ENCODE peak calls at places on chromosomes 5 and 9, in four cellular contexts. One of them, this sample, is unnamed.

GRCh38 chr5:13533833-13534232 is 410.7 kb downstream of the DNAH5 start:
- DNase-seq in K562: no peak
- DNase-seq in HepG2: no peak
- DNase-seq in GM12878: no peak
- DNase-seq in this sample: no peak

GRCh38 chr5:132215329-132215728 is 12.3 kb downstream of the P4HA2 start:
- DNase-seq in K562: no peak
- DNase-seq in HepG2: no peak
- DNase-seq in GM12878: no peak
- DNase-seq in this sample: no peak

GRCh38 chr5:125258610-125259009 is 512.2 kb upstream of the ZNF608 start:
- DNase-seq in K562: no peak
- DNase-seq in HepG2: no peak
- DNase-seq in GM12878: no peak
- DNase-seq in this sample: no peak

GRCh38 chr9:80899208-80899607 is 790.1 kb downstream of the TLE1 start:
- DNase-seq in K562: no peak
- DNase-seq in HepG2: no peak
- DNase-seq in GM12878: no peak
- DNase-seq in this sample: no peak

GRCh38 chr9:69400470-69400869 is 75.5 kb downstream of the ENTREP1 start:
- DNase-seq in K562: no peak
- DNase-seq in HepG2: no peak
- DNase-seq in GM12878: no peak
- DNase-seq in this sample: no peak

GRCh38 chr9:86281577-86282076 is 711 bp downstream of the ISCA1 start:
- DNase-seq in K562: no peak
- DNase-seq in HepG2: peak
- DNase-seq in GM12878: peak
- DNase-seq in this sample: peak

GRCh38 chr9:125272697-125273096 is 11.1 kb downstream of the GAPVD1 start:
- DNase-seq in K562: no peak
- DNase-seq in HepG2: peak
- DNase-seq in GM12878: no peak
- DNase-seq in this sample: no peak

GRCh38 chr9:111411266-111411665 is 72.9 kb downstream of the ECPAS start:
- DNase-seq in K562: no peak
- DNase-seq in HepG2: no peak
- DNase-seq in GM12878: no peak
- DNase-seq in this sample: no peak

GRCh38 chr9:19342927-19343326 is 37.1 kb downstream of the RPS6 start:
- DNase-seq in K562: no peak
- DNase-seq in HepG2: no peak
- DNase-seq in GM12878: no peak
- DNase-seq in this sample: no peak

GRCh38 chr5:181151146-181151545 is 3.8 kb downstream of the OR2V2 start:
- DNase-seq in K562: no peak
- DNase-seq in HepG2: no peak
- DNase-seq in GM12878: no peak
- DNase-seq in this sample: peak

GRCh38 chr5:15897609-15898008 is 282.0 kb downstream of the MARCHF11 start:
- DNase-seq in K562: no peak
- DNase-seq in HepG2: no peak
- DNase-seq in GM12878: no peak
- DNase-seq in this sample: no peak

GRCh38 chr5:139633295-139634027 is 14.7 kb upstream of the CXXC5 start:
- DNase-seq in K562: peak
- DNase-seq in HepG2: peak
- DNase-seq in GM12878: no peak
- DNase-seq in this sample: peak

GRCh38 chr9:134942011-134942410 is 24.3 kb upstream of the FCN1 start:
- DNase-seq in K562: no peak
- DNase-seq in HepG2: no peak
- DNase-seq in GM12878: no peak
- DNase-seq in this sample: no peak

GRCh38 chr9:127567898-127568617 is 44.0 kb upstream of the STXBP1 start:
- DNase-seq in K562: peak
- DNase-seq in HepG2: no peak
- DNase-seq in GM12878: no peak
- DNase-seq in this sample: peak

GRCh38 chr5:113487411-113487778 is 858 bp downstream of the MCC start:
- DNase-seq in K562: no peak
- DNase-seq in HepG2: no peak
- DNase-seq in GM12878: no peak
- DNase-seq in this sample: peak

GRCh38 chr5:116409591-116410296 is 164.9 kb downstream of the SEMA6A start:
- DNase-seq in K562: no peak
- DNase-seq in HepG2: no peak
- DNase-seq in GM12878: no peak
- DNase-seq in this sample: no peak

GRCh38 chr9:83706703-83707517 is 848 bp downstream of the UBQLN1 start:
- DNase-seq in K562: peak
- DNase-seq in HepG2: peak
- DNase-seq in GM12878: no peak
- DNase-seq in this sample: peak

DNA sequence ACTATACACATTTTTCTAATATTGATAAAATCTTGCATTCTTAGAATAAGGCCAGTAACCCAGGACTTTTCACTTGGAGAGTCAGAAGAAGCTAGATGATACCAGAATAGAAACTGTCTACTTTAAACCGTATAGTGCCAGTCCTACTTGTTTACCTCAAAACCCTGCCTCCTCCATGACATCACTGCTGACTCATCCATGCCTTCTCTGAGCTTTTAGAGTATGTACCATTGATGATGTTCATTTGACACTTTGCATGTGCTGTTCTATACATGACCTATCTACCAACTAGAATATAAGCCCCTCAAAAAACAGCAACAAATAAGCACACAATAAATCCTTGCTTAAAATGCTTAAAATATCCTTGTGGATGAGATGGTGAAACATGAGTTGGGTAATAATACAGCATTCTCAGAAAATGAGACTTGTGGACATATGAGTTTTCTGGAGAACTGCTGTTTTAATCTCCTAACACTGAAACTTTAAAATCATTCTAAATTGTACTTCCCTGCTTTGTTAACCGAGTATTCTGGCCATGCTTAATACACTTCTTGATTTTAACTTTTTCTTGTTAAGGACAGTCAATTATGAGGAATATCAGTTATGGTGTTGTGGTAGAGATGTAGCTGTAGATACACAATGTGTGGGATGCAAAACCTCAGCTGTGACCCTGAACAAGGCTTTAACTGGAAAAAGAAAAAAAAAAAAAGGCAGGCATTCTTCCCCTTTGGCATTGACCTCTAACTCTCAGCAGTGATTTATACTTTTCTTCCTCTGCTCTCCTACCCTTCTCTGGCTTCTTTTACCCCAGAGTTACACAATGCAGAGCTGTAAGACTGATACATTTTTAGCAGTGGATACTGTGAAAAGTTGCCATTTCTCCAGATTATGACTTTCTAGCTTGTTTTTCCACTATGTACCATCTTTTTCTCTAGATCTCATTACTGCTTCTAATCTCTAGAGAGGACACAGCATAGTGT is 2.3 kb downstream of the CTNNAL1 start:
- DNase-seq in K562: no peak
- DNase-seq in HepG2: peak
- DNase-seq in GM12878: no peak
- DNase-seq in this sample: no peak
- TF ChIP-seq JUNB in K562: peak
- TF ChIP-seq JUNB in HepG2: no peak
- TF ChIP-seq JUNB in GM12878: peak
- TF ChIP-seq JUNB in this sample: no peak

GRCh38 chr5:177536386-177536785 is 18.0 kb downstream of the FAM193B start:
- DNase-seq in K562: no peak
- DNase-seq in HepG2: no peak
- DNase-seq in GM12878: no peak
- DNase-seq in this sample: no peak

GRCh38 chr5:177539411-177539810 is 15.0 kb downstream of the FAM193B start:
- DNase-seq in K562: no peak
- DNase-seq in HepG2: no peak
- DNase-seq in GM12878: no peak
- DNase-seq in this sample: no peak

GRCh38 chr5:177535125-177535524 is 18.4 kb upstream of the DDX41 start:
- DNase-seq in K562: no peak
- DNase-seq in HepG2: no peak
- DNase-seq in GM12878: no peak
- DNase-seq in this sample: no peak

GRCh38 chr5:177538876-177539275 is 15.5 kb downstream of the FAM193B start:
- DNase-seq in K562: no peak
- DNase-seq in HepG2: no peak
- DNase-seq in GM12878: no peak
- DNase-seq in this sample: no peak

DNA sequence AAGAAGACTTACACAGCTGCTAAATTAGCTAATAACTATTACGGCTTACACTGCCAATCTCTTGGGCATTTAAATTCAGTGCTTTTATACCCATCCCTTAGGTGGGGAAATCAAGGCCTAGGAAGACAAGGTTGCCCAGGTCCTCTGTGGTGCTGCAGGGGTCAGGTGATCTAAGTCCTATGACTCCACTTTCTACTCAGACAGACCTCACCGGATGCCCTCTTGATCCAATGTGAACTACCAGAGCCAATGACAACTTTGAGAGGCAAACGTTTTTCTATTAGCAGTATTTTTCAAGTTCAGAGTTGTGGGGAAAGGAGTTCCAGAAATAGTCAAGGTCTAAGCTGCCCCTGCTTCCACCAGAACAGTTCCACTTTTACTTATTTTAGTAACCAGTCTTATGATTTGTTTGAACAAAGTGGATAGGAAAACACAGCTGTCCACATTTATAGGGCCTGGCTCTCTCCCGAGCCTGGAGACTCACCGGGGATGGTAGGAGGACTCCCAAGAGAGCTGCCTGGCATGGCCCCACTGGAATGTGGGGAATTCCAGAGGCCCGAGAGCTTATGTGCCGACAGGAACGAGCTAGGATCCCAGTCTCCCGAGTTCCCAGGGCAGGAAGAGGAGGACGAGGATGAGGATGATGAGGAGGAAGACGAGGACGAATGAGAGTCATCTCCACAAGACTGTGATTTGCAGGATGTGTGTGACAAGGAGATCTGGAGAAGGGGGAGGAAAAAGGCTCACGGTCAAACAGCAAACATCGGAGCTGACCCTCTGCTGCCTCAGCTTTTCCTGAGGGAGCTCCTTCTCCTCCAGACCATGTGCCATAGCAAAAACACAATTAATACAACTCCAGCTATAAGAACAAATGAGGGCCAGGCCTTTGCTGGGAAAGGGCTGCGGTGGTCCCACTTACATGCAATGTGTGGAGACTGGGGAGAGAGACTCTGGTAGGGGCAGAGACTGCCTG is 16.7 kb downstream of the FAM193B start:
- DNase-seq in K562: no peak
- DNase-seq in HepG2: no peak
- DNase-seq in GM12878: no peak
- DNase-seq in this sample: peak
- TF ChIP-seq POLR2AphosphoS5 in K562: no peak
- TF ChIP-seq POLR2AphosphoS5 in HepG2: no peak
- TF ChIP-seq POLR2AphosphoS5 in GM12878: no peak
- TF ChIP-seq POLR2AphosphoS5 in this sample: no peak

DNA sequence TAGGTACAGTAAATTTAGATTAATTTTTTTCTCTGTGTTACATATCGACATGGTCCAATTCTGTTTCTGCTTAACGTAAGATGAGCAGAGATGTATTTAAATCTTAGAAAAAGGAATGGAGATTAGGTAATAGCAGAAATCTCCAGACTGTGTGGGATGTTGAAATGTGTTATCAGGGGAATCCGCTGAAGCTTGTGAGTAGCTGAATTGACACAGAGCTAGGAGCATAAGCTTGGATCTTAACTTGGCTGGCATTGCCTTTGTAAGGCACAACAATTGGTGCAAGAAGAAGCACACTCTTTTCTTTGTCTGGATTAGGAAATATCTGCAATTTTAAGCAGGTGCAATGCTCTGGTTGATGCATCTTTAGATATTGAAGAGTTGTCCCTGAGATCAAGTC is 53.1 kb downstream of the PLPPR1 start:
- DNase-seq in K562: no peak
- DNase-seq in HepG2: no peak
- DNase-seq in GM12878: no peak
- DNase-seq in this sample: no peak
- H3K4me2 ChIP-seq in K562: no peak
- H3K4me2 ChIP-seq in HepG2: no peak
- H3K4me2 ChIP-seq in GM12878: no peak
- H3K4me2 ChIP-seq in this sample: peak

GRCh38 chr9:34102796-34103195 is 23.7 kb downstream of the DCAF12 start:
- DNase-seq in K562: no peak
- DNase-seq in HepG2: no peak
- DNase-seq in GM12878: no peak
- DNase-seq in this sample: no peak
- TF ChIP-seq JUNB in K562: no peak
- TF ChIP-seq JUNB in HepG2: no peak
- TF ChIP-seq JUNB in GM12878: no peak
- TF ChIP-seq JUNB in this sample: no peak

DNA sequence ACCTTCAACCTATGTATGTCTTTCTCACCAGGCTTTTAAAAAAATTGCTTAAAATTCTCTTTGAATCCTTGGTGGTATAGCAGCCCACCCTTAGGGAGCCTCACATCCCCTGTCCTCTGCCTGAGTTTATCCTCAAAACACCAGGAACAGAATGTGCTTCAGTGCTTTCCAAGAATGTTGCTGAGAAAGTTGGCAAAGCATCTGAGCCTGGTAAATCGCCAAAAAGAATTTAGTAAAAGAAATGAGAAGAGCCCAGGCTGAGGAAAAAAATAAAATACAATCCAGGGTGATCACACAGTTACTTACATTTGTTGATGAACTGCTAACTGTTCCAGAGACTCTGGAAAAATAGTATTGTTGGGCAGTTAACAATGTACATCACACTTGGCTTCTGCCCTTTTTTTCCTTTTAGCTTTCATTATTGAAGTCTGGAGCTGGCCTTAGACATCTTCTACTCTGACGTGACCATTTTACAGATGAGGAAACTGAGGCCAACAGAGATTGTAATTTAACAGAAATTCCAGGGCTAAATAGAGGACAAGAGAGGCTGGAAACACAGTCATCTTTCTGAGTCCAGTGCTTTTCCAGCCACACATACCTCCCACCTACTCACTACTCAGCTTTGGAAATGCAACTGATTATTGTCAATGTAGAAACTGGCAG is 86.5 kb upstream of the ALDH1A1 start:
- DNase-seq in K562: no peak
- DNase-seq in HepG2: no peak
- DNase-seq in GM12878: no peak
- DNase-seq in this sample: no peak
- TF ChIP-seq POLR2AphosphoS5 in K562: no peak
- TF ChIP-seq POLR2AphosphoS5 in HepG2: no peak
- TF ChIP-seq POLR2AphosphoS5 in GM12878: no peak
- TF ChIP-seq POLR2AphosphoS5 in this sample: no peak

GRCh38 chr9:130934702-130935659 is 4.1 kb downstream of the FIBCD1 start:
- DNase-seq in K562: peak
- DNase-seq in HepG2: peak
- DNase-seq in GM12878: no peak
- DNase-seq in this sample: no peak

GRCh38 chr9:130934246-130934645 is 4.8 kb downstream of the FIBCD1 start:
- DNase-seq in K562: peak
- DNase-seq in HepG2: no peak
- DNase-seq in GM12878: no peak
- DNase-seq in this sample: no peak

GRCh38 chr9:130931508-130932150 is 7.4 kb downstream of the FIBCD1 start:
- DNase-seq in K562: peak
- DNase-seq in HepG2: no peak
- DNase-seq in GM12878: peak
- DNase-seq in this sample: no peak

GRCh38 chr9:130932220-130933069 is 6.6 kb downstream of the FIBCD1 start:
- DNase-seq in K562: peak
- DNase-seq in HepG2: no peak
- DNase-seq in GM12878: no peak
- DNase-seq in this sample: no peak

GRCh38 chr9:130933114-130934046 is 5.7 kb downstream of the FIBCD1 start:
- DNase-seq in K562: peak
- DNase-seq in HepG2: no peak
- DNase-seq in GM12878: no peak
- DNase-seq in this sample: peak
- H3K4me2 ChIP-seq in K562: no peak
- H3K4me2 ChIP-seq in HepG2: no peak
- H3K4me2 ChIP-seq in GM12878: no peak
- H3K4me2 ChIP-seq in this sample: peak